ENCODE peak calls at places on chromosomes 5 and 9, in seven cellular contexts. A, D, T, Z, K, H and U are unnamed samples.

GRCh38 chr9:69674741-69675438 is 2.7 kb upstream of the APBA1 start:
- DNase-seq in A (no peak), D (peak), T (peak), Z (no peak), K (no peak), H (no peak), U (no peak)

GRCh38 chr9:35756743-35757526 is 2.9 kb upstream of the MSMP start:
- DNase-seq in A (no peak), D (no peak), T (no peak), Z (peak), K (peak), H (peak), U (no peak)

GRCh38 chr9:108040783-108041182 is 551.2 kb upstream of the KLF4 start:
- DNase-seq in A (no peak), D (peak), T (no peak), Z (no peak), K (no peak), H (no peak), U (no peak)

GRCh38 chr9:29865764-29866313 is 2292.6 kb upstream of the C9orf72 start:
- DNase-seq in A (no peak), D (no peak), T (no peak), Z (no peak), K (no peak), H (no peak), U (no peak)

GRCh38 chr9:95434116-95435073 is 82.4 kb downstream of the PTCH1 start:
- DNase-seq in A (no peak), D (no peak), T (no peak), Z (no peak), K (peak), H (no peak), U (no peak)

GRCh38 chr5:126854526-126855110 is 77.7 kb downstream of the LMNB1 start:
- DNase-seq in A (no peak), D (no peak), T (no peak), Z (no peak), K (no peak), H (no peak), U (no peak)

GRCh38 chr5:43099615-43100014 is 21.1 kb upstream of the ZNF131 start:
- DNase-seq in A (no peak), D (no peak), T (no peak), Z (no peak), K (no peak), H (no peak), U (no peak)

GRCh38 chr5:115079934-115080623 is 89.6 kb downstream of the TRIM36 start:
- DNase-seq in A (no peak), D (peak), T (no peak), Z (no peak), K (no peak), H (no peak), U (no peak)

GRCh38 chr9:130604295-130604694 is 24.9 kb downstream of the FUBP3 start:
- DNase-seq in A (no peak), D (no peak), T (no peak), Z (no peak), K (no peak), H (no peak), U (no peak)

GRCh38 chr9:129402341-129402739 is 218.6 kb downstream of the C9orf50 start:
- DNase-seq in A (no peak), D (no peak), T (no peak), Z (no peak), K (no peak), H (no peak), U (no peak)

GRCh38 chr5:139835656-139836055 is 40.0 kb downstream of the PSD2 start:
- DNase-seq in A (no peak), D (no peak), T (no peak), Z (no peak), K (no peak), H (no peak), U (no peak)

GRCh38 chr5:59532979-59533729 is 360.4 kb downstream of the PDE4D start:
- DNase-seq in A (no peak), D (no peak), T (no peak), Z (no peak), K (no peak), H (no peak), U (no peak)

GRCh38 chr9:126126012-126126411 is 200.6 kb upstream of the MVB12B start:
- DNase-seq in A (peak), D (no peak), T (no peak), Z (no peak), K (no peak), H (no peak), U (peak)

GRCh38 chr5:129996896-129997295 is 92.6 kb downstream of the CHSY3 start:
- DNase-seq in A (no peak), D (no peak), T (no peak), Z (no peak), K (no peak), H (no peak), U (no peak)

GRCh38 chr5:16492398-16493175 is 27.0 kb upstream of the ZNF622 start:
- DNase-seq in A (no peak), D (peak), T (no peak), Z (no peak), K (peak), H (no peak), U (no peak)

GRCh38 chr5:163978897-163979296 is 473.5 kb downstream of the MAT2B start:
- DNase-seq in A (no peak), D (no peak), T (no peak), Z (no peak), K (no peak), H (no peak), U (no peak)

GRCh38 chr5:93246093-93246855 is 334.7 kb downstream of the NR2F1-AS1 start:
- DNase-seq in A (no peak), D (no peak), T (no peak), Z (no peak), K (peak), H (no peak), U (no peak)

GRCh38 chr9:87543251-87543650 is 45.6 kb downstream of the DAPK1 start:
- DNase-seq in A (no peak), D (no peak), T (no peak), Z (no peak), K (no peak), H (no peak), U (no peak)

GRCh38 chr9:14111670-14112069 is 202.3 kb downstream of the NFIB start:
- DNase-seq in A (no peak), D (peak), T (no peak), Z (no peak), K (no peak), H (no peak), U (no peak)

GRCh38 chr9:84140535-84141101 is 160.0 kb downstream of the RMI1 start:
- DNase-seq in A (no peak), D (no peak), T (no peak), Z (peak), K (no peak), H (no peak), U (no peak)

GRCh38 chr5:138595396-138595795 is 20.2 kb upstream of the HSPA9 start:
- DNase-seq in A (peak), D (no peak), T (no peak), Z (no peak), K (no peak), H (no peak), U (no peak)

GRCh38 chr5:42718591-42718990 is 38.0 kb upstream of the CCDC152 start:
- DNase-seq in A (no peak), D (peak), T (no peak), Z (no peak), K (no peak), H (no peak), U (no peak)